ENCODE peak calls at places on chromosomes 11 and 22, in ten cellular contexts. Z is SJSA1; G is cardiac muscle cell; D is colonic mucosa; S is naive thymus-derived CD4-positive, alpha-beta T cell; M is neuronal stem cell; N is thyroid gland; Q is body of pancreas; P is endodermal cell; J is kidney. I is an unnamed sample. For H3K36me3 and H3K4me1, the result is how much of the 10 kb centered on the place peaks cover.

GRCh38 chr11:78299000-78299712 is 110.4 kb downstream of the USP35 start:
- DNase-seq in G (no peak), S (no peak), J (no peak), P (no peak), Q (no peak), D (no peak), N (no peak), Z (no peak), M (no peak), I (no peak)

GRCh38 chr11:105265859-105266258 is 126.3 kb upstream of the CARD18 start:
- DNase-seq in P (no peak), N (no peak), J (no peak), D (no peak), S (no peak), G (no peak), M (no peak), Z (no peak), Q (no peak), I (no peak)

GRCh38 chr11:108483163-108483562 is 15.0 kb downstream of the POGLUT3 start:
- DNase-seq in Q (no peak), S (no peak), N (no peak), D (no peak), J (no peak), G (no peak), Z (no peak), M (no peak), P (no peak), I (no peak)

GRCh38 chr11:15967166-15967565 is 389.2 kb downstream of the SOX6 start:
- DNase-seq in G (no peak), N (no peak), P (no peak), D (peak), M (no peak), Z (no peak), S (no peak), Q (no peak), J (no peak), I (no peak)

GRCh38 chr11:47460571-47461235 is 11.8 kb upstream of the RAPSN start:
- DNase-seq in M (no peak), N (no peak), J (peak), S (no peak), D (no peak), G (no peak), Q (no peak), Z (no peak), P (no peak), I (no peak)

GRCh38 chr11:114192841-114193389 is 103.3 kb upstream of the NNMT start:
- DNase-seq in J (no peak), Z (no peak), G (no peak), P (no peak), D (no peak), S (no peak), N (no peak), M (no peak), Q (no peak), I (no peak)

GRCh38 chr11:102733232-102733875 is 8.6 kb upstream of the MMP8 start:
- DNase-seq in N (no peak), M (peak), G (peak), Z (peak), D (peak), P (peak), J (no peak), Q (peak), S (no peak), I (no peak)

GRCh38 chr22:22032906-22033802 is 50.6 kb upstream of the TOP3B start:
- DNase-seq in J (no peak), D (no peak), Z (no peak), N (no peak), P (no peak), G (no peak), Q (no peak), M (no peak), S (no peak), I (no peak)

GRCh38 chr22:26825960-26826359 is 168.6 kb downstream of the MIAT start:
- DNase-seq in M (no peak), Q (no peak), S (no peak), J (no peak), G (no peak), Z (no peak), N (no peak), P (no peak), D (no peak), I (no peak)

GRCh38 chr11:46659908-46660307 is 40.5 kb downstream of the ARHGAP1 start:
- DNase-seq in G (no peak), P (no peak), N (no peak), D (no peak), S (no peak), M (no peak), Q (no peak), J (no peak), Z (no peak), I (no peak)

GRCh38 chr22:29715240-29715639 is 4.6 kb upstream of the CABP7 start:
- DNase-seq in G (no peak), Z (no peak), N (no peak), D (no peak), S (no peak), J (no peak), M (no peak), P (no peak), Q (no peak), I (no peak)

GRCh38 chr11:2911088-2912037 is 17.9 kb downstream of the PHLDA2 start:
- DNase-seq in G (no peak), S (no peak), P (no peak), M (no peak), D (no peak), Q (peak), N (peak), J (no peak), Z (no peak), I (no peak)

GRCh38 chr11:93756748-93757147 is 15.3 kb downstream of the C11orf54 start:
- DNase-seq in G (no peak), Q (no peak), N (no peak), S (no peak), D (no peak), Z (no peak), P (no peak), J (no peak), M (no peak), I (no peak)

GRCh38 chr11:106331163-106331562 is 253.7 kb downstream of the AASDHPPT start:
- DNase-seq in D (no peak), J (no peak), P (no peak), Q (no peak), M (no peak), Z (no peak), N (no peak), S (no peak), G (no peak), I (no peak)

GRCh38 chr11:72789493-72790131 is 4.2 kb downstream of the STARD10 start:
- DNase-seq in J (no peak), N (no peak), D (no peak), Z (no peak), G (peak), S (no peak), P (no peak), Q (no peak), M (no peak), I (no peak)

GRCh38 chr11:124152770-124153407 is 30.3 kb upstream of the OR10D3 start:
- DNase-seq in Z (no peak), M (no peak), S (no peak), D (no peak), G (no peak), Q (no peak), J (no peak), N (no peak), P (no peak), I (no peak)

GRCh38 chr11:6502382-6502781 is 5.3 kb downstream of the DNHD1 start:
- DNase-seq in N (no peak), Q (no peak), Z (no peak), P (no peak), M (no peak), G (no peak), J (no peak), D (no peak), S (no peak), I (no peak)

GRCh38 chr11:120608061-120608460 is 96.5 kb downstream of the GRIK4 start:
- DNase-seq in G (no peak), J (no peak), S (no peak), D (no peak), Z (no peak), Q (no peak), M (no peak), P (no peak), N (no peak), I (no peak)

GRCh38 chr22:46845281-46846153 is 83.1 kb downstream of the TBC1D22A start:
- DNase-seq in Q (no peak), S (no peak), D (no peak), M (no peak), N (no peak), Z (no peak), G (no peak), J (no peak), P (peak), I (no peak)

GRCh38 chr11:74844865-74845264 is 96.2 kb downstream of the RNF169 start:
- DNase-seq in Q (no peak), N (no peak), P (no peak), D (no peak), M (no peak), J (no peak), Z (no peak), S (no peak), G (no peak), I (no peak)

GRCh38 chr11:73372371-73372993 is 3.7 kb upstream of the RELT start:
- DNase-seq in M (no peak), J (no peak), N (no peak), G (no peak), Z (no peak), D (no peak), P (peak), S (no peak), Q (no peak), I (no peak)

GRCh38 chr22:37998543-37998942 is 14.2 kb upstream of the SOX10 start:
- DNase-seq in M (no peak), J (no peak), Z (no peak), S (no peak), N (no peak), P (no peak), Q (no peak), D (no peak), G (peak), I (no peak)

GRCh38 chr11:36411202-36411640 is 98.9 kb downstream of the TRAF6 start:
- DNase-seq in N (no peak), G (no peak), J (no peak), Z (no peak), S (no peak), P (no peak), D (peak), Q (no peak), M (no peak), I (no peak)

GRCh38 chr11:62410972-62411371 is 7.9 kb upstream of the SCGB1A1 start:
- DNase-seq in P (peak), G (no peak), J (no peak), Q (no peak), M (no peak), N (no peak), Z (no peak), S (no peak), D (no peak), I (no peak)

GRCh38 chr11:38019072-38019775 is 1421.2 kb upstream of the RAG2 start:
- DNase-seq in Z (no peak), Q (no peak), S (no peak), G (no peak), P (peak), N (no peak), M (no peak), D (no peak), J (peak), I (no peak)

GRCh38 chr11:96095884-96096301 is 172.0 kb upstream of the MTMR2 start:
- DNase-seq in Z (no peak), D (peak), S (no peak), P (no peak), J (no peak), Q (peak), N (peak), M (no peak), G (no peak), I (no peak)

GRCh38 chr22:27886843-27887151 is 32.3 kb downstream of the PITPNB start:
- DNase-seq in P (no peak), J (no peak), Q (no peak), G (no peak), S (no peak), Z (no peak), N (no peak), M (no peak), D (no peak), I (no peak)

GRCh38 chr22:47552541-47553205 is 790.2 kb downstream of the TBC1D22A start:
- DNase-seq in D (no peak), S (no peak), N (no peak), P (no peak), Z (peak), G (no peak), Q (no peak), J (peak), M (no peak), I (no peak)

GRCh38 chr11:62464655-62465054 is 45.8 kb downstream of the SCGB1A1 start:
- DNase-seq in P (no peak), G (no peak), J (no peak), Q (peak), Z (no peak), S (no peak), M (no peak), N (peak), D (no peak), I (no peak)

GRCh38 chr22:17891427-17892167 is 117.3 kb upstream of the BID start:
- DNase-seq in N (peak), P (peak), M (no peak), S (no peak), Z (no peak), D (peak), Q (peak), G (peak), J (no peak), I (no peak)

GRCh38 chr11:128291835-128292234 is 295.5 kb downstream of the ETS1 start:
- DNase-seq in Q (no peak), P (no peak), N (no peak), M (no peak), D (peak), Z (no peak), J (peak), S (peak), G (no peak), I (peak)

GRCh38 chr11:126547691-126548090 is 192.2 kb downstream of the ST3GAL4 start:
- DNase-seq in P (no peak), M (no peak), N (no peak), S (no peak), Z (no peak), J (no peak), G (no peak), D (no peak), Q (no peak), I (no peak)

GRCh38 chr11:102464859-102465500 is 12.4 kb upstream of the TMEM123 start:
- DNase-seq in D (no peak), J (no peak), Q (no peak), Z (no peak), S (no peak), P (no peak), N (no peak), G (no peak), M (no peak), I (no peak)

GRCh38 chr11:18599739-18600230 is at the start of gene MISFA:
- DNase-seq in M (no peak), S (no peak), N (no peak), Z (no peak), D (no peak), J (no peak), Q (no peak), P (no peak), G (no peak), I (no peak)

GRCh38 chr11:4647795-4648194 is 4.0 kb downstream of the OR51E1 start:
- DNase-seq in P (no peak), Q (no peak), M (no peak), N (no peak), D (no peak), J (no peak), S (no peak), Z (no peak), G (no peak), I (no peak)

GRCh38 chr22:40560551-40560950 is 76.0 kb downstream of the MRTFA start:
- DNase-seq in D (no peak), Q (no peak), N (no peak), J (no peak), G (no peak), Z (no peak), S (no peak), P (no peak), M (no peak), I (no peak)

GRCh38 chr11:101008961-101009684 is 120.5 kb downstream of the PGR start:
- DNase-seq in Z (no peak), Q (no peak), J (no peak), D (no peak), P (no peak), M (no peak), S (no peak), N (no peak), G (no peak), I (no peak)

GRCh38 chr11:119094816-119095065 is 6.9 kb downstream of the DPAGT1 start:
- DNase-seq in Q (peak), D (peak), G (peak), P (no peak), S (no peak), Z (peak), J (peak), N (peak), M (peak), I (no peak)

GRCh38 chr22:20566420-20567260 is 59.2 kb downstream of the MED15 start:
- DNase-seq in M (no peak), Q (peak), G (no peak), S (peak), J (no peak), N (peak), P (no peak), Z (no peak), D (no peak), I (peak)

GRCh38 chr22:41664490-41664889 is 24.2 kb downstream of the SNU13 start:
- DNase-seq in Z (no peak), M (no peak), S (no peak), Q (no peak), N (no peak), G (no peak), D (no peak), P (no peak), J (no peak), I (no peak)

GRCh38 chr22:41661713-41662112 is 27.0 kb downstream of the SNU13 start:
- DNase-seq in Q (no peak), P (no peak), S (no peak), D (no peak), Z (no peak), M (no peak), J (no peak), G (no peak), N (no peak), I (no peak)

GRCh38 chr22:41668971-41669911 is 19.4 kb downstream of the SNU13 start:
- DNase-seq in Z (peak), Q (no peak), S (no peak), M (no peak), G (no peak), N (no peak), P (no peak), J (no peak), D (no peak), I (no peak)

GRCh38 chr22:41661088-41661487 is 27.6 kb downstream of the SNU13 start:
- DNase-seq in N (no peak), Q (no peak), G (no peak), S (no peak), P (no peak), M (no peak), D (no peak), J (no peak), Z (no peak), I (no peak)

GRCh38 chr22:41664951-41665350 is 23.7 kb downstream of the SNU13 start:
- DNase-seq in M (no peak), D (no peak), P (no peak), J (no peak), Q (no peak), Z (no peak), N (no peak), S (no peak), G (no peak), I (no peak)
- H3K36me3 ChIP-seq in M (under half), D (under half), P (half or more), J (under half), Q (under half), Z (half or more), N (half or more), S (half or more), G (under half), I (under half)

GRCh38 chr11:7909585-7910325 is 21.3 kb downstream of the OR10A6 start:
- DNase-seq in J (no peak), G (no peak), N (no peak), Q (no peak), D (no peak), P (peak), M (no peak), Z (no peak), S (no peak), I (no peak)
- H3K4me1 ChIP-seq in J (under half), G (under half), N (under half), Q (under half), D (under half), P (under half), M (under half), Z (under half), S (under half), I (under half)

GRCh38 chr11:70364745-70365535 is 33.4 kb upstream of the CTTN start:
- DNase-seq in Q (no peak), S (peak), D (no peak), Z (peak), M (no peak), P (no peak), G (no peak), J (no peak), N (no peak), I (peak)
- H3K27ac ChIP-seq in Q (no peak), S (no peak), D (no peak), Z (no peak), M (no peak), P (peak), G (no peak), J (no peak), N (no peak), I (no peak)

GRCh38 chr11:19947521-19948114 is 212.7 kb downstream of the DBX1 start:
- DNase-seq in P (no peak), Q (no peak), J (no peak), S (no peak), D (no peak), N (no peak), G (no peak), Z (no peak), M (no peak), I (no peak)
- H3K36me3 ChIP-seq in P (under half), Q (under half), J (under half), S (under half), D (under half), N (under half), G (under half), Z (under half), M (under half), I (under half)

GRCh38 chr11:122173074-122173450 is 57.0 kb upstream of the BLID start:
- DNase-seq in P (no peak), Q (no peak), N (peak), J (no peak), S (no peak), D (no peak), M (no peak), G (no peak), Z (no peak), I (no peak)
- H3K4me1 ChIP-seq in P (under half), Q (under half), N (under half), J (under half), S (under half), D (under half), M (under half), G (under half), Z (half or more), I (under half)

GRCh38 chr11:76792505-76793264 is 9.5 kb downstream of the TSKU start:
- DNase-seq in J (no peak), Q (no peak), Z (no peak), N (no peak), S (no peak), D (no peak), G (no peak), P (peak), M (no peak), I (no peak)

GRCh38 chr11:76795285-76795935 is 12.3 kb downstream of the TSKU start:
- DNase-seq in M (no peak), Q (no peak), J (no peak), Z (no peak), S (no peak), D (no peak), P (peak), G (no peak), N (no peak), I (no peak)

GRCh38 chr11:76794371-76795284 is 11.5 kb downstream of the TSKU start:
- DNase-seq in G (no peak), S (no peak), D (no peak), Q (no peak), M (no peak), N (no peak), Z (no peak), J (no peak), P (no peak), I (no peak)

GRCh38 chr11:76793391-76793811 is 10.2 kb downstream of the TSKU start:
- DNase-seq in G (no peak), Z (no peak), D (no peak), N (peak), S (no peak), M (peak), P (peak), Q (no peak), J (no peak), I (no peak)

GRCh38 chr11:76793834-76794291 is 10.7 kb downstream of the TSKU start:
- DNase-seq in Z (no peak), J (no peak), Q (no peak), N (no peak), S (no peak), G (no peak), D (no peak), P (peak), M (no peak), I (no peak)
- H3K27ac ChIP-seq in Z (no peak), J (no peak), Q (no peak), N (peak), S (no peak), G (peak), D (no peak), P (peak), M (peak), I (no peak)

GRCh38 chr22:50456466-50457234 is 18.2 kb downstream of the SBF1 start:
- DNase-seq in P (peak), Z (no peak), S (no peak), N (peak), G (no peak), M (no peak), D (no peak), Q (no peak), J (no peak), I (no peak)
- H3K36me3 ChIP-seq in P (under half), Z (half or more), S (half or more), N (half or more), G (under half), M (half or more), D (under half), Q (under half), J (under half), I (half or more)